ENCODE peak calls at places on chromosomes 13 and 19, in six cellular contexts. One of them, this sample, is unnamed.

GRCh38 chr13:19607523-19608078 is 25.9 kb upstream of the MPHOSPH8 start:
- DNase-seq in CD4-positive, CD25-positive, alpha-beta regulatory T cell: no peak
- DNase-seq in adrenal gland: no peak
- DNase-seq in PC-3: no peak
- DNase-seq in GM12865: no peak
- DNase-seq in lower lobe of right lung: no peak
- DNase-seq in this sample: no peak

GRCh38 chr13:77535448-77535847 is at the start of gene SCEL:
- DNase-seq in CD4-positive, CD25-positive, alpha-beta regulatory T cell: no peak
- DNase-seq in adrenal gland: no peak
- DNase-seq in PC-3: peak
- DNase-seq in GM12865: no peak
- DNase-seq in lower lobe of right lung: no peak
- DNase-seq in this sample: no peak

GRCh38 chr13:53758946-53759345 is 730.3 kb downstream of the OLFM4 start:
- DNase-seq in CD4-positive, CD25-positive, alpha-beta regulatory T cell: no peak
- DNase-seq in adrenal gland: no peak
- DNase-seq in PC-3: no peak
- DNase-seq in GM12865: no peak
- DNase-seq in lower lobe of right lung: no peak
- DNase-seq in this sample: peak

GRCh38 chr13:46010148-46010547 is 42.4 kb downstream of the ZC3H13 start:
- DNase-seq in CD4-positive, CD25-positive, alpha-beta regulatory T cell: no peak
- DNase-seq in adrenal gland: no peak
- DNase-seq in PC-3: no peak
- DNase-seq in GM12865: no peak
- DNase-seq in lower lobe of right lung: no peak
- DNase-seq in this sample: peak

GRCh38 chr13:33230178-33230881 is 55.2 kb downstream of the STARD13 start:
- DNase-seq in CD4-positive, CD25-positive, alpha-beta regulatory T cell: no peak
- DNase-seq in adrenal gland: no peak
- DNase-seq in PC-3: peak
- DNase-seq in GM12865: no peak
- DNase-seq in lower lobe of right lung: no peak
- DNase-seq in this sample: peak

GRCh38 chr19:1253514-1254080 is 5.2 kb downstream of the MIDN start:
- DNase-seq in CD4-positive, CD25-positive, alpha-beta regulatory T cell: no peak
- DNase-seq in adrenal gland: no peak
- DNase-seq in PC-3: peak
- DNase-seq in GM12865: no peak
- DNase-seq in lower lobe of right lung: no peak
- DNase-seq in this sample: no peak

GRCh38 chr13:64074989-64075474 is 2659.4 kb upstream of the PCDH20 start:
- DNase-seq in CD4-positive, CD25-positive, alpha-beta regulatory T cell: no peak
- DNase-seq in adrenal gland: no peak
- DNase-seq in PC-3: no peak
- DNase-seq in GM12865: no peak
- DNase-seq in lower lobe of right lung: no peak
- DNase-seq in this sample: no peak

GRCh38 chr13:49995535-49996165 is 1.2 kb upstream of the TRIM13 start:
- DNase-seq in CD4-positive, CD25-positive, alpha-beta regulatory T cell: no peak
- DNase-seq in adrenal gland: no peak
- DNase-seq in PC-3: no peak
- DNase-seq in GM12865: peak
- DNase-seq in lower lobe of right lung: no peak
- DNase-seq in this sample: no peak

GRCh38 chr13:34148359-34148758 is 330.4 kb downstream of the RFC3 start:
- DNase-seq in CD4-positive, CD25-positive, alpha-beta regulatory T cell: no peak
- DNase-seq in adrenal gland: no peak
- DNase-seq in PC-3: no peak
- DNase-seq in GM12865: no peak
- DNase-seq in lower lobe of right lung: no peak
- DNase-seq in this sample: no peak

GRCh38 chr13:113581871-113582270 is 2.7 kb upstream of the TFDP1 start:
- DNase-seq in CD4-positive, CD25-positive, alpha-beta regulatory T cell: no peak
- DNase-seq in adrenal gland: peak
- DNase-seq in PC-3: no peak
- DNase-seq in GM12865: no peak
- DNase-seq in lower lobe of right lung: no peak
- DNase-seq in this sample: no peak

GRCh38 chr13:44404261-44405139 is 30.9 kb downstream of the SERP2 start:
- DNase-seq in CD4-positive, CD25-positive, alpha-beta regulatory T cell: no peak
- DNase-seq in adrenal gland: no peak
- DNase-seq in PC-3: no peak
- DNase-seq in GM12865: no peak
- DNase-seq in lower lobe of right lung: no peak
- DNase-seq in this sample: no peak

GRCh38 chr13:42028113-42028799 is 20.2 kb upstream of the DGKH start:
- DNase-seq in CD4-positive, CD25-positive, alpha-beta regulatory T cell: no peak
- DNase-seq in adrenal gland: no peak
- DNase-seq in PC-3: no peak
- DNase-seq in GM12865: no peak
- DNase-seq in lower lobe of right lung: no peak
- DNase-seq in this sample: no peak

GRCh38 chr13:39603424-39603947 is 493 bp upstream of the LHFPL6 start:
- DNase-seq in CD4-positive, CD25-positive, alpha-beta regulatory T cell: no peak
- DNase-seq in adrenal gland: peak
- DNase-seq in PC-3: peak
- DNase-seq in GM12865: peak
- DNase-seq in lower lobe of right lung: no peak
- DNase-seq in this sample: peak

GRCh38 chr19:44512326-44513298 is 12.3 kb upstream of the ZNF180 start:
- DNase-seq in CD4-positive, CD25-positive, alpha-beta regulatory T cell: no peak
- DNase-seq in adrenal gland: no peak
- DNase-seq in PC-3: peak
- DNase-seq in GM12865: peak
- DNase-seq in lower lobe of right lung: no peak
- DNase-seq in this sample: peak

GRCh38 chr13:74443623-74444022 is 309.4 kb upstream of the KLF12 start:
- DNase-seq in CD4-positive, CD25-positive, alpha-beta regulatory T cell: no peak
- DNase-seq in adrenal gland: no peak
- DNase-seq in PC-3: peak
- DNase-seq in GM12865: no peak
- DNase-seq in lower lobe of right lung: no peak
- DNase-seq in this sample: no peak

GRCh38 chr19:53076984-53077383 is 26.2 kb downstream of the ZNF160 start:
- DNase-seq in CD4-positive, CD25-positive, alpha-beta regulatory T cell: no peak
- DNase-seq in adrenal gland: peak
- DNase-seq in PC-3: peak
- DNase-seq in GM12865: no peak
- DNase-seq in lower lobe of right lung: no peak
- DNase-seq in this sample: peak

GRCh38 chr13:95296326-95296939 is 4.8 kb downstream of the ABCC4 start:
- DNase-seq in CD4-positive, CD25-positive, alpha-beta regulatory T cell: no peak
- DNase-seq in adrenal gland: peak
- DNase-seq in PC-3: peak
- DNase-seq in GM12865: peak
- DNase-seq in lower lobe of right lung: peak
- DNase-seq in this sample: no peak

GRCh38 chr13:100392709-100393630 is 195.6 kb downstream of the GGACT start:
- DNase-seq in CD4-positive, CD25-positive, alpha-beta regulatory T cell: no peak
- DNase-seq in adrenal gland: peak
- DNase-seq in PC-3: peak
- DNase-seq in GM12865: peak
- DNase-seq in lower lobe of right lung: peak
- DNase-seq in this sample: peak

GRCh38 chr19:45778010-45778671 is 4.1 kb downstream of the DMPK start:
- DNase-seq in CD4-positive, CD25-positive, alpha-beta regulatory T cell: no peak
- DNase-seq in adrenal gland: no peak
- DNase-seq in PC-3: no peak
- DNase-seq in GM12865: no peak
- DNase-seq in lower lobe of right lung: no peak
- DNase-seq in this sample: no peak

GRCh38 chr13:27281420-27281819 is 10.8 kb downstream of the RASL11A start:
- DNase-seq in CD4-positive, CD25-positive, alpha-beta regulatory T cell: no peak
- DNase-seq in adrenal gland: no peak
- DNase-seq in PC-3: peak
- DNase-seq in GM12865: no peak
- DNase-seq in lower lobe of right lung: no peak
- DNase-seq in this sample: no peak

GRCh38 chr19:40571831-40572495 is 4.7 kb upstream of the SHKBP1 start:
- DNase-seq in CD4-positive, CD25-positive, alpha-beta regulatory T cell: no peak
- DNase-seq in adrenal gland: no peak
- DNase-seq in PC-3: no peak
- DNase-seq in GM12865: no peak
- DNase-seq in lower lobe of right lung: no peak
- DNase-seq in this sample: no peak

GRCh38 chr13:99686157-99686572 is 184.9 kb downstream of the TM9SF2 start:
- DNase-seq in CD4-positive, CD25-positive, alpha-beta regulatory T cell: no peak
- DNase-seq in adrenal gland: peak
- DNase-seq in PC-3: no peak
- DNase-seq in GM12865: no peak
- DNase-seq in lower lobe of right lung: no peak
- DNase-seq in this sample: peak

GRCh38 chr13:102774596-102775375 is 1.2 kb upstream of the TEX30 start:
- DNase-seq in CD4-positive, CD25-positive, alpha-beta regulatory T cell: no peak
- DNase-seq in adrenal gland: no peak
- DNase-seq in PC-3: no peak
- DNase-seq in GM12865: no peak
- DNase-seq in lower lobe of right lung: no peak
- DNase-seq in this sample: no peak

GRCh38 chr19:48968179-48968661 is 3.1 kb downstream of the FTL start:
- DNase-seq in CD4-positive, CD25-positive, alpha-beta regulatory T cell: no peak
- DNase-seq in adrenal gland: no peak
- DNase-seq in PC-3: no peak
- DNase-seq in GM12865: peak
- DNase-seq in lower lobe of right lung: no peak
- DNase-seq in this sample: no peak

GRCh38 chr19:22622901-22623840 is 11.0 kb upstream of the ZNF492 start:
- DNase-seq in CD4-positive, CD25-positive, alpha-beta regulatory T cell: no peak
- DNase-seq in adrenal gland: no peak
- DNase-seq in PC-3: no peak
- DNase-seq in GM12865: no peak
- DNase-seq in lower lobe of right lung: no peak
- DNase-seq in this sample: no peak

GRCh38 chr13:74891610-74892009 is 590.4 kb downstream of the TBC1D4 start:
- DNase-seq in CD4-positive, CD25-positive, alpha-beta regulatory T cell: no peak
- DNase-seq in adrenal gland: no peak
- DNase-seq in PC-3: peak
- DNase-seq in GM12865: no peak
- DNase-seq in lower lobe of right lung: no peak
- DNase-seq in this sample: no peak

GRCh38 chr19:39416152-39416551 is 3.7 kb downstream of the PLEKHG2 start:
- DNase-seq in CD4-positive, CD25-positive, alpha-beta regulatory T cell: no peak
- DNase-seq in adrenal gland: no peak
- DNase-seq in PC-3: no peak
- DNase-seq in GM12865: no peak
- DNase-seq in lower lobe of right lung: no peak
- DNase-seq in this sample: no peak

GRCh38 chr19:39416626-39417120 is 4.2 kb downstream of the PLEKHG2 start:
- DNase-seq in CD4-positive, CD25-positive, alpha-beta regulatory T cell: no peak
- DNase-seq in adrenal gland: no peak
- DNase-seq in PC-3: no peak
- DNase-seq in GM12865: no peak
- DNase-seq in lower lobe of right lung: no peak
- DNase-seq in this sample: no peak

GRCh38 chr19:39413269-39413902 is 917 bp downstream of the PLEKHG2 start:
- DNase-seq in CD4-positive, CD25-positive, alpha-beta regulatory T cell: no peak
- DNase-seq in adrenal gland: peak
- DNase-seq in PC-3: no peak
- DNase-seq in GM12865: peak
- DNase-seq in lower lobe of right lung: peak
- DNase-seq in this sample: peak

GRCh38 chr19:39413903-39414608 is 1.6 kb downstream of the PLEKHG2 start:
- DNase-seq in CD4-positive, CD25-positive, alpha-beta regulatory T cell: no peak
- DNase-seq in adrenal gland: no peak
- DNase-seq in PC-3: no peak
- DNase-seq in GM12865: no peak
- DNase-seq in lower lobe of right lung: no peak
- DNase-seq in this sample: no peak

GRCh38 chr19:39415111-39416046 is 2.9 kb downstream of the PLEKHG2 start:
- DNase-seq in CD4-positive, CD25-positive, alpha-beta regulatory T cell: no peak
- DNase-seq in adrenal gland: no peak
- DNase-seq in PC-3: no peak
- DNase-seq in GM12865: no peak
- DNase-seq in lower lobe of right lung: no peak
- DNase-seq in this sample: no peak
- H3K4me3 ChIP-seq in CD4-positive, CD25-positive, alpha-beta regulatory T cell: no peak
- H3K4me3 ChIP-seq in adrenal gland: peak
- H3K4me3 ChIP-seq in PC-3: no peak
- H3K4me3 ChIP-seq in GM12865: no peak
- H3K4me3 ChIP-seq in lower lobe of right lung: peak
- H3K4me3 ChIP-seq in this sample: peak

DNA sequence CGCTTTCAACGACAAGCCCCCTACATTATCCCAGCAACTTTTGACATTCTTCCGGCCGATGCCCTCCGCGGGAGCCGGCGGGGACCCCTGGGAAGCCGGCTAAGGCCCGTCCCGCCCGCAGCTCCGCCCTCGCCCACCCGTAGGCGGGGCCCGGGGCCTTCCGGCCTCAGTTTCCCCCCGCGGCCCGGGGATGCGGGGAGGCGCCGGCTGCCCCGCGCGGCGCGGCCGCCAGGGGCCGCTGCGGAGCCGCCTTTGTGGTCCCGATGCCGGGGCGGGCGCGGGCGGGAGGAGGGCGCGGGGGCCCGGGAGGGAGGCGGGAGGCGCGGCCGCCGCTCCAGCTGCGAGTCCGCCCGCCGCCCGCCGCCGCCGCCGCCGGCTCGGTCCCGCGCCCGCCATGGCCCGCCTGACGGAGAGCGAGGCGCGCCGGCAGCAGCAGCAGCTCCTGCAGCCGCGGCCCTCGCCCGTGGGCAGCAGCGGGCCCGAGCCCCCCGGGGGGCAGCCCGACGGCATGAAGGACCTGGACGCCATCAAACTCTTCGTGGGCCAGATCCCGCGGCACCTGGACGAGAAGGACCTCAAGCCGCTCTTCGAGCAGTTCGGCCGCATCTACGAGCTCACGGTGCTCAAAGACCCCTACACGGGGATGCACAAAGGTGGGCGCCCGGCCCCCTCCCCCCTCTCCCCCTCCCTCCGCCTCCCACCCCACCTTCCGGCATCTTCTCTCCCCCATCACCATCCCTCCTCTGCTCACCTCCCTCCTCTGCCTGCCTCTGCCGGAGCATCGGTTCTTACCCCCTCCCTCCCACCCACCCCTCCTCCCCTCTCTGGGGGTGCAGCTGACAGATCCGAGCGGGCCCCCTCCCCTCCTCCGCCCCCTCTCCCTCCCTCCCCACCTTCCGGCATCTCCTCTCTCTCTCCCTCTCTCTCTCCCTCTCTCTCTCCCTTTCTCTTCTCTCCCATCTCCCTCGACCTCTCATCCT is at the start of gene CELF5:
- DNase-seq in CD4-positive, CD25-positive, alpha-beta regulatory T cell: peak
- DNase-seq in adrenal gland: no peak
- DNase-seq in PC-3: peak
- DNase-seq in GM12865: peak
- DNase-seq in lower lobe of right lung: no peak
- DNase-seq in this sample: peak
- H3K4me3 ChIP-seq in CD4-positive, CD25-positive, alpha-beta regulatory T cell: no peak
- H3K4me3 ChIP-seq in adrenal gland: no peak
- H3K4me3 ChIP-seq in PC-3: no peak
- H3K4me3 ChIP-seq in GM12865: no peak
- H3K4me3 ChIP-seq in lower lobe of right lung: no peak
- H3K4me3 ChIP-seq in this sample: peak

GRCh38 chr19:6067975-6068374 is 42.3 kb downstream of the RFX2 start:
- DNase-seq in CD4-positive, CD25-positive, alpha-beta regulatory T cell: no peak
- DNase-seq in adrenal gland: peak
- DNase-seq in PC-3: no peak
- DNase-seq in GM12865: no peak
- DNase-seq in lower lobe of right lung: no peak
- DNase-seq in this sample: no peak
- H3K4me3 ChIP-seq in CD4-positive, CD25-positive, alpha-beta regulatory T cell: no peak
- H3K4me3 ChIP-seq in adrenal gland: no peak
- H3K4me3 ChIP-seq in PC-3: no peak
- H3K4me3 ChIP-seq in GM12865: no peak
- H3K4me3 ChIP-seq in lower lobe of right lung: no peak
- H3K4me3 ChIP-seq in this sample: no peak

GRCh38 chr13:94090773-94091172 is 388.7 kb downstream of the DCT start:
- DNase-seq in CD4-positive, CD25-positive, alpha-beta regulatory T cell: no peak
- DNase-seq in adrenal gland: no peak
- DNase-seq in PC-3: no peak
- DNase-seq in GM12865: no peak
- DNase-seq in lower lobe of right lung: no peak
- DNase-seq in this sample: no peak
- H3K4me3 ChIP-seq in CD4-positive, CD25-positive, alpha-beta regulatory T cell: peak
- H3K4me3 ChIP-seq in adrenal gland: no peak
- H3K4me3 ChIP-seq in PC-3: no peak
- H3K4me3 ChIP-seq in GM12865: no peak
- H3K4me3 ChIP-seq in lower lobe of right lung: no peak
- H3K4me3 ChIP-seq in this sample: no peak

This sample was measured in A673.